ENCODE peak calls at places on chromosomes 4 and X, in four cellular contexts. One of them, this sample, is unnamed.

GRCh38 chrX:40094041-40094899 is 3.5 kb downstream of the BCOR start:
- DNase-seq in CD8-positive, alpha-beta T cell: no peak
- DNase-seq in GM23338: no peak
- DNase-seq in Panc1: no peak
- DNase-seq in this sample: peak; percentile 89

GRCh38 chr4:16764622-16765021 is 133.8 kb downstream of the LDB2 start:
- DNase-seq in CD8-positive, alpha-beta T cell: no peak
- DNase-seq in GM23338: peak; percentile 87
- DNase-seq in Panc1: no peak
- DNase-seq in this sample: peak; percentile 26

GRCh38 chr4:113935190-113935589 is 44.3 kb downstream of the ARSJ start:
- DNase-seq in CD8-positive, alpha-beta T cell: no peak
- DNase-seq in GM23338: no peak
- DNase-seq in Panc1: no peak
- DNase-seq in this sample: no peak

GRCh38 chr4:174423257-174423944 is 98.9 kb downstream of the HPGD start:
- DNase-seq in CD8-positive, alpha-beta T cell: no peak
- DNase-seq in GM23338: no peak
- DNase-seq in Panc1: peak; percentile 51
- DNase-seq in this sample: no peak

GRCh38 chr4:125826801-125827200 is 512.0 kb downstream of the FAT4 start:
- DNase-seq in CD8-positive, alpha-beta T cell: no peak
- DNase-seq in GM23338: no peak
- DNase-seq in Panc1: no peak
- DNase-seq in this sample: no peak

GRCh38 chrX:78517124-78517523 is 142.0 kb downstream of the RTL3 start:
- DNase-seq in CD8-positive, alpha-beta T cell: peak; percentile 1
- DNase-seq in GM23338: no peak
- DNase-seq in Panc1: no peak
- DNase-seq in this sample: no peak

GRCh38 chrX:152895724-152896420 is 2.0 kb upstream of the ZNF185 start:
- DNase-seq in CD8-positive, alpha-beta T cell: no peak
- DNase-seq in GM23338: no peak
- DNase-seq in Panc1: peak; percentile 33
- DNase-seq in this sample: no peak

GRCh38 chr4:48812866-48813265 is 18.0 kb upstream of the OCIAD1 start:
- DNase-seq in CD8-positive, alpha-beta T cell: no peak
- DNase-seq in GM23338: no peak
- DNase-seq in Panc1: no peak
- DNase-seq in this sample: no peak

GRCh38 chr4:79697444-79697843 is 289.4 kb upstream of the GK2 start:
- DNase-seq in CD8-positive, alpha-beta T cell: no peak
- DNase-seq in GM23338: no peak
- DNase-seq in Panc1: no peak
- DNase-seq in this sample: no peak

GRCh38 chrX:51144828-51145442 is 187.7 kb upstream of the NUDT10 start:
- DNase-seq in CD8-positive, alpha-beta T cell: no peak
- DNase-seq in GM23338: peak; percentile 80
- DNase-seq in Panc1: peak; percentile 18
- DNase-seq in this sample: peak; percentile 76

GRCh38 chrX:39670281-39670680 is 427.5 kb downstream of the BCOR start:
- DNase-seq in CD8-positive, alpha-beta T cell: no peak
- DNase-seq in GM23338: no peak
- DNase-seq in Panc1: no peak
- DNase-seq in this sample: no peak

GRCh38 chr4:107213410-107213809 is 177.3 kb upstream of the DKK2 start:
- DNase-seq in CD8-positive, alpha-beta T cell: no peak
- DNase-seq in GM23338: no peak
- DNase-seq in Panc1: no peak
- DNase-seq in this sample: no peak

DNA sequence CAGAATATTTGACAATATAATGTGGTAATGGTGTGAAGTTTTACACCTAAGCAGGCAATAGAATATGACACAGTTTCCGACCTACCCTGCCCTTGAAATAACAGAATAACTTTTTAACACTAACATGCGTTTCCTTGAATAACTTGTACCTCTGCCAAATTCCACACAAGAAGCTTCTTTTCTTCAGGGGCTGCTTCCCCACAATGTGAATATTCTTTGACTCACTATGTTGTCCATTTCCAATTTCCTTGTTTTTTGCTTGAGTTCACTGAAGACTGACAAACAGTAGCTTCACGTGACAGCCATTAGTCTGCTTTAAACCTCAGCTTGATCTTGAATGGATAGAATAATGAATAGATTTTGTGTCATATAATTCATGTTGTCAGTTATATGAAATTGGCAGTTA is 14.3 kb downstream of the SHROOM3 start:
- DNase-seq in CD8-positive, alpha-beta T cell: no peak
- DNase-seq in GM23338: no peak
- DNase-seq in Panc1: no peak
- DNase-seq in this sample: no peak
- H3K27ac ChIP-seq in CD8-positive, alpha-beta T cell: no peak overlapping the region
- H3K27ac ChIP-seq in GM23338: no peak overlapping the region
- H3K27ac ChIP-seq in Panc1: no peak overlapping the region
- H3K27ac ChIP-seq in this sample: peak overlapping the region; percentile 61

GRCh38 chr4:184721254-184721653 is 12.6 kb downstream of the CENPU start:
- DNase-seq in CD8-positive, alpha-beta T cell: no peak
- DNase-seq in GM23338: no peak
- DNase-seq in Panc1: no peak
- DNase-seq in this sample: no peak
- H3K36me3 ChIP-seq in CD8-positive, alpha-beta T cell: no peaks in the 10 kb centered on the region
- H3K36me3 ChIP-seq in GM23338: peaks cover 66% of the 10 kb centered on the region
- H3K36me3 ChIP-seq in Panc1: peaks cover 13% of the 10 kb centered on the region
- H3K36me3 ChIP-seq in this sample: peaks cover 48% of the 10 kb centered on the region

DNA sequence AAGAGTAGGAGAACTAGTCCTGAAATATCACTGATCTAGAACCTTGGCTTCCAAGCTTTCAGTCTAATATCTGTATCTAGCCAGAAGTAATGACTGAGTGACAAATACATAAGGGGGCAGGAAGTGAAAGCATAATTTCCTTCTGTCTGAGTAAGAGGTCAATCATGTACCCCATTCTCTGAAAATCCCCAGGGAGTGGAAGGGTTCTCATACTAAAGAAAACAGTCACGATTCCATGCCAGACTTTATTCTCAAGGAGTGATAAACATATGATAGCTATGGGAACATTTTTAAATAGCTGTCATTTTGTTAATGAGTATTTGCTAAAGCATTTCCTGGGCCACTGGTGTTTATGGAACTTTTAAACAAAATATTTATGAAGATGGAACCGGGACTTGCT is 308.5 kb downstream of the ARHGAP24 start:
- DNase-seq in CD8-positive, alpha-beta T cell: no peak
- DNase-seq in GM23338: no peak
- DNase-seq in Panc1: no peak
- DNase-seq in this sample: no peak
- H3K27ac ChIP-seq in CD8-positive, alpha-beta T cell: no peak overlapping the region
- H3K27ac ChIP-seq in GM23338: no peak overlapping the region
- H3K27ac ChIP-seq in Panc1: no peak overlapping the region
- H3K27ac ChIP-seq in this sample: no peak overlapping the region

GRCh38 chr4:521636-522330 is 22.8 kb downstream of the PIGG start:
- DNase-seq in CD8-positive, alpha-beta T cell: no peak
- DNase-seq in GM23338: no peak
- DNase-seq in Panc1: no peak
- DNase-seq in this sample: no peak

GRCh38 chr4:524196-524595 is 25.2 kb downstream of the PIGG start:
- DNase-seq in CD8-positive, alpha-beta T cell: no peak
- DNase-seq in GM23338: no peak
- DNase-seq in Panc1: no peak
- DNase-seq in this sample: no peak

GRCh38 chr4:523601-524000 is 24.6 kb downstream of the PIGG start:
- DNase-seq in CD8-positive, alpha-beta T cell: no peak
- DNase-seq in GM23338: no peak
- DNase-seq in Panc1: no peak
- DNase-seq in this sample: no peak

GRCh38 chr4:522438-522837 is 23.4 kb downstream of the PIGG start:
- DNase-seq in CD8-positive, alpha-beta T cell: no peak
- DNase-seq in GM23338: no peak
- DNase-seq in Panc1: no peak
- DNase-seq in this sample: no peak

GRCh38 chr4:522911-523443 is 24.0 kb downstream of the PIGG start:
- DNase-seq in CD8-positive, alpha-beta T cell: no peak
- DNase-seq in GM23338: no peak
- DNase-seq in Panc1: no peak
- DNase-seq in this sample: no peak
- H3K36me3 ChIP-seq in CD8-positive, alpha-beta T cell: peaks cover 21% of the 10 kb centered on the region
- H3K36me3 ChIP-seq in GM23338: peaks cover 10% of the 10 kb centered on the region
- H3K36me3 ChIP-seq in Panc1: peaks cover 2% of the 10 kb centered on the region
- H3K36me3 ChIP-seq in this sample: no peaks in the 10 kb centered on the region

DNA sequence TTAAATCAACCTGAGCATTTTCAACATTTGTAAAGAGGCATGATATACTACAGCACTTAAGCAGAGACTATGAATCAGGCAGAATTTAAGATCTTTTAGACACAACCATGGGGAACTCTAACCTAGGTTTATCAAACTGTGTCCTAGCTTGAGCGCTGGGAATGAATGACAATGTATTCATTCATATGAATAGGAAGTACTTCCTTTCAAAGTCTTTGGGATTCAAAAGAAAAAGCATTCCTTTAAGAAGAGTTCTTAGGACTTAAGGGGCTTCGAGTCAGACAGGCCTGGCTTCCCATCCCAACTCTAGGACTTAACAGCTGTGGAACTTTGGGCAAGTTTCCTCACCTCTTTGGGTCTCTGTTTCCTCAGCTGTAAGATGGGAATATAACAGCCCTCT is 104.6 kb downstream of the ANAPC4 start:
- DNase-seq in CD8-positive, alpha-beta T cell: no peak
- DNase-seq in GM23338: peak; percentile 90
- DNase-seq in Panc1: no peak
- DNase-seq in this sample: peak; percentile 6
- H3K27ac ChIP-seq in CD8-positive, alpha-beta T cell: no peak overlapping the region
- H3K27ac ChIP-seq in GM23338: no peak overlapping the region
- H3K27ac ChIP-seq in Panc1: no peak overlapping the region
- H3K27ac ChIP-seq in this sample: no peak overlapping the region

DNA sequence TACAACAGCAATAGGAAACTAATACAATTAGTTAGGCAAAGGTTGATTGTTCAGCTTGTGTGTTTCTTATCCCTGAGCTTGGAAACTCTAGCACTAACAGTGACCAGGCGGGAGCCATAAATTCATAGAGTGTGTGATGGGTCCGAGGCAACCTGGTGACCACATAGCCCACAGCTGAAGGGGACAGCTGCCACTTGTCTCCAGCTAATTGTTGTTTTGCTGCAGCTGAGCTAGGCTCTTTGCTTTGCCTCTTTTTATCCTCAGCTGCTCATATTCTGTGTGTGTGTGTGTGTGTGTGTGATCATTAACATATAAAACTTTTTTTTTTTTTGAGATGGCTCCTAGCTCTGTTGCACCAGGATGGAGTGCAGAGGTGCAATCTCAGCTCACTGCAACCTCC is 53.2 kb downstream of the DOCK11 start:
- DNase-seq in CD8-positive, alpha-beta T cell: no peak
- DNase-seq in GM23338: no peak
- DNase-seq in Panc1: no peak
- DNase-seq in this sample: no peak
- H3K36me3 ChIP-seq in CD8-positive, alpha-beta T cell: peaks cover 27% of the 10 kb centered on the region
- H3K36me3 ChIP-seq in GM23338: no peaks in the 10 kb centered on the region
- H3K36me3 ChIP-seq in Panc1: no peaks in the 10 kb centered on the region
- H3K36me3 ChIP-seq in this sample: no peaks in the 10 kb centered on the region

GRCh38 chr4:148515248-148515647 is 73.0 kb upstream of the NR3C2 start:
- DNase-seq in CD8-positive, alpha-beta T cell: no peak
- DNase-seq in GM23338: no peak
- DNase-seq in Panc1: no peak
- DNase-seq in this sample: no peak

GRCh38 chr4:148514041-148514440 is 71.8 kb upstream of the NR3C2 start:
- DNase-seq in CD8-positive, alpha-beta T cell: no peak
- DNase-seq in GM23338: no peak
- DNase-seq in Panc1: no peak
- DNase-seq in this sample: no peak

GRCh38 chr4:148510211-148510610 is 68.0 kb upstream of the NR3C2 start:
- DNase-seq in CD8-positive, alpha-beta T cell: no peak
- DNase-seq in GM23338: no peak
- DNase-seq in Panc1: no peak
- DNase-seq in this sample: no peak

DNA sequence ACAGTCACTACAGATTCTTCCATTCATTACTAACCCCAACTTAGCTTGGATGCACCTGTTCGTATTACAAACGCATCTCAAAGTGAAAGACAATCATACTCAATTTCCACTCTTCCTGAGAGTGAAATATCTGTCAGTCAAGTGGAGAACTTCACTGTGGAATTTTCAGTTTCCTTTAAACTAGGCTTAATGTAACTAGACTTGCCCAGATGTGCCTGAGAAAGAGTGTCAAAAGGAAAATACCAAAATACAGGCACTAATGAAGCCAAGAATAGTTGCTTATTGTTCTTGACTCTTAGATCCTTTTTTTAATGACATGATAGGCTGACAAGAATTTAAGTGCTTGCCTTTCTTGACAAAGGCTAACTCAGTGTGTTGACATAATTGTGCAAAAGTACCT is 72.4 kb upstream of the NR3C2 start:
- DNase-seq in CD8-positive, alpha-beta T cell: no peak
- DNase-seq in GM23338: no peak
- DNase-seq in Panc1: no peak
- DNase-seq in this sample: no peak
- H3K27ac ChIP-seq in CD8-positive, alpha-beta T cell: no peak overlapping the region
- H3K27ac ChIP-seq in GM23338: no peak overlapping the region
- H3K27ac ChIP-seq in Panc1: no peak overlapping the region
- H3K27ac ChIP-seq in this sample: no peak overlapping the region

DNA sequence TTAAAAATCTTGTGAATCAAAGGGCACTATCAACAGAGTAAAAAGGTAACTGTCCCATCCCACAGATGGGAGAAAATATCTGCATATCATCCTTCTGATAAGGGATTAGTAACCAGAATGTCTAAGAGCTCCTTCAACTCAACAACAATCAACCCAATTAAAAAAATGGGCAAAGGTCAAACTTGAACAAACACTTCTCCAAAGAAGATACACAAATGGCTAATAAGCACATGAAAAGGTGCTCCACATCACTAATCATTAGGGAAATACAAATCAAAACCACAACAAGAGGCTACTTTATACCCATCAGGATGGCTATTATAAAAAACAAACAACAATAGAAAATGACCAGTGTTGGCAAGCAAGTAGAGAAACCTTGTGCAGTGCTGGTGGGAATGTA is 43.3 kb downstream of the TMEM165 start:
- DNase-seq in CD8-positive, alpha-beta T cell: no peak
- DNase-seq in GM23338: no peak
- DNase-seq in Panc1: no peak
- DNase-seq in this sample: no peak
- H3K36me3 ChIP-seq in CD8-positive, alpha-beta T cell: peaks cover 5% of the 10 kb centered on the region
- H3K36me3 ChIP-seq in GM23338: peaks cover 31% of the 10 kb centered on the region
- H3K36me3 ChIP-seq in Panc1: peaks cover 16% of the 10 kb centered on the region
- H3K36me3 ChIP-seq in this sample: no peaks in the 10 kb centered on the region

This sample was measured in neural progenitor cell.